ENCODE peak calls at places on chromosomes 7 and 10, in seven cellular contexts. R is endodermal cell; E is endothelial cell; C is activated T-helper 1 cell treated with anti-CD3 and anti-CD28 coated beads, Interleukin-2, amount 50 U/mL, for 16 hours; I is cardiac muscle cell; J is NCI-H1417; O is GM12878. U is an unnamed sample.

GRCh38 chr10:86804805-86805204 is 48.4 kb downstream of the BMPR1A start:
- DNase-seq in I (no peak), C (no peak), J (no peak), R (no peak), O (no peak), E (no peak), U (no peak)

GRCh38 chr10:24694086-24694485 is 29.6 kb downstream of the ARHGAP21 start:
- DNase-seq in R (no peak), O (no peak), E (no peak), C (no peak), I (no peak), J (no peak), U (no peak)

GRCh38 chr7:157434701-157435100 is 97.9 kb downstream of the DNAJB6 start:
- DNase-seq in O (no peak), J (no peak), E (no peak), C (no peak), I (no peak), R (no peak), U (no peak)

GRCh38 chr10:131280101-131280500 is 31.4 kb downstream of the TCERG1L start:
- DNase-seq in J (no peak), R (peak), E (no peak), I (peak), C (no peak), O (no peak), U (no peak)

GRCh38 chr10:33187427-33187999 is 147.0 kb downstream of the NRP1 start:
- DNase-seq in J (peak), O (no peak), E (no peak), C (no peak), I (no peak), R (peak), U (no peak)

GRCh38 chr7:93029056-93029455 is 88.7 kb downstream of the SAMD9 start:
- DNase-seq in E (no peak), I (no peak), C (no peak), O (no peak), J (no peak), R (no peak), U (no peak)

GRCh38 chr7:45033261-45033930 is 33.4 kb downstream of the CCM2 start:
- DNase-seq in E (no peak), J (no peak), I (no peak), R (no peak), C (no peak), O (no peak), U (no peak)

GRCh38 chr10:88114368-88114767 is 250.9 kb downstream of the PTEN start:
- DNase-seq in J (peak), C (no peak), E (peak), I (peak), O (no peak), R (peak), U (no peak)

GRCh38 chr10:77666821-77667220 is 29.2 kb upstream of the KCNMA1 start:
- DNase-seq in J (no peak), E (no peak), O (no peak), I (no peak), C (no peak), R (no peak), U (no peak)

GRCh38 chr7:55202150-55202913 is 162.8 kb upstream of the LANCL2 start:
- DNase-seq in J (no peak), I (no peak), E (no peak), C (no peak), R (no peak), O (no peak), U (no peak)

GRCh38 chr10:127922675-127923366 is 15.9 kb downstream of the PTPRE start:
- DNase-seq in J (no peak), I (no peak), E (no peak), O (no peak), C (no peak), R (no peak), U (peak)

GRCh38 chr7:151696738-151697514 is 177.2 kb upstream of the RHEB start:
- DNase-seq in I (peak), O (no peak), R (peak), C (no peak), J (peak), E (no peak), U (no peak)

U was measured in GOT3.